ENCODE peak calls at places on chromosomes 5 and 9, in seven cellular contexts. L is adrenal gland; Y is cardiac fibroblast; O is GM06990; X is uterus; N is fibroblast of pulmonary artery; U is CD8-positive, alpha-beta T cell. V is an unnamed sample.

GRCh38 chr9:13410566-13411031 is 131.1 kb upstream of the MPDZ start:
- DNase-seq in L (no peak), Y (peak), O (no peak), X (no peak), N (peak), U (no peak), V (no peak)

GRCh38 chr5:151181818-151182217 is 24.2 kb upstream of the ANXA6 start:
- DNase-seq in L (no peak), Y (peak), O (no peak), X (no peak), N (no peak), U (peak), V (no peak)

GRCh38 chr9:135665795-135666189 is 2.7 kb downstream of the LCN9 start:
- DNase-seq in L (no peak), Y (no peak), O (no peak), X (no peak), N (no peak), U (no peak), V (no peak)

GRCh38 chr9:21398955-21399489 is 9.9 kb upstream of the IFNA8 start:
- DNase-seq in L (no peak), Y (no peak), O (no peak), X (no peak), N (no peak), U (no peak), V (no peak)

GRCh38 chr5:1216211-1216917 is 8.8 kb upstream of the SLC6A18 start:
- DNase-seq in L (no peak), Y (no peak), O (no peak), X (no peak), N (no peak), U (no peak), V (no peak)

GRCh38 chr5:66661149-66661548 is 65.0 kb downstream of the MAST4 start:
- DNase-seq in L (peak), Y (peak), O (no peak), X (peak), N (peak), U (no peak), V (no peak)

GRCh38 chr9:88593537-88594185 is 58.7 kb downstream of the NXNL2 start:
- DNase-seq in L (peak), Y (peak), O (no peak), X (peak), N (peak), U (peak), V (peak)

GRCh38 chr5:3265131-3265885 is 330.3 kb upstream of the IRX1 start:
- DNase-seq in L (no peak), Y (no peak), O (no peak), X (no peak), N (no peak), U (no peak), V (no peak)

GRCh38 chr5:115321309-115321708 is 24.9 kb upstream of the CCDC112 start:
- DNase-seq in L (no peak), Y (peak), O (no peak), X (no peak), N (no peak), U (no peak), V (no peak)

GRCh38 chr5:77828445-77828844 is 52.3 kb upstream of the TBCA start:
- DNase-seq in L (no peak), Y (peak), O (no peak), X (no peak), N (no peak), U (no peak), V (no peak)

GRCh38 chr9:122036988-122037387 is 56.1 kb downstream of the TTLL11 start:
- DNase-seq in L (no peak), Y (peak), O (no peak), X (no peak), N (peak), U (no peak), V (no peak)

GRCh38 chr5:159441441-159441840 is 111.2 kb upstream of the IL12B start:
- DNase-seq in L (peak), Y (peak), O (no peak), X (no peak), N (no peak), U (no peak), V (no peak)

GRCh38 chr9:89319015-89319905 is 960 bp downstream of the SECISBP2 start:
- DNase-seq in L (no peak), Y (no peak), O (no peak), X (no peak), N (no peak), U (no peak), V (no peak)

GRCh38 chr5:1048861-1049838 is 40.5 kb downstream of the NKD2 start:
- DNase-seq in L (no peak), Y (no peak), O (no peak), X (no peak), N (no peak), U (no peak), V (no peak)

GRCh38 chr9:130023147-130023787 is 19.7 kb downstream of the FNBP1 start:
- DNase-seq in L (no peak), Y (no peak), O (no peak), X (peak), N (no peak), U (peak), V (no peak)

GRCh38 chr5:149551227-149552037 is at the start of gene CSNK1A1:
- DNase-seq in L (peak), Y (peak), O (peak), X (peak), N (peak), U (peak), V (peak)

GRCh38 chr5:72878854-72879253 is 62.4 kb downstream of the TNPO1 start:
- DNase-seq in L (no peak), Y (no peak), O (no peak), X (no peak), N (no peak), U (no peak), V (no peak)

GRCh38 chr5:91727452-91727851 is 344.3 kb upstream of the ARRDC3 start:
- DNase-seq in L (no peak), Y (no peak), O (no peak), X (no peak), N (no peak), U (no peak), V (no peak)

GRCh38 chr9:88642333-88642732 is 107.4 kb downstream of the NXNL2 start:
- DNase-seq in L (no peak), Y (no peak), O (no peak), X (no peak), N (no peak), U (no peak), V (no peak)

GRCh38 chr5:1553642-1554409 is 30.1 kb upstream of the LPCAT1 start:
- DNase-seq in L (no peak), Y (no peak), O (no peak), X (no peak), N (no peak), U (peak), V (no peak)

GRCh38 chr9:33263131-33263935 is 1.2 kb downstream of the BAG1 start:
- DNase-seq in L (no peak), Y (peak), O (no peak), X (peak), N (peak), U (no peak), V (no peak)

GRCh38 chr9:72982161-72982799 is 29.4 kb upstream of the ALDH1A1 start:
- DNase-seq in L (no peak), Y (no peak), O (no peak), X (no peak), N (no peak), U (no peak), V (no peak)

DNA sequence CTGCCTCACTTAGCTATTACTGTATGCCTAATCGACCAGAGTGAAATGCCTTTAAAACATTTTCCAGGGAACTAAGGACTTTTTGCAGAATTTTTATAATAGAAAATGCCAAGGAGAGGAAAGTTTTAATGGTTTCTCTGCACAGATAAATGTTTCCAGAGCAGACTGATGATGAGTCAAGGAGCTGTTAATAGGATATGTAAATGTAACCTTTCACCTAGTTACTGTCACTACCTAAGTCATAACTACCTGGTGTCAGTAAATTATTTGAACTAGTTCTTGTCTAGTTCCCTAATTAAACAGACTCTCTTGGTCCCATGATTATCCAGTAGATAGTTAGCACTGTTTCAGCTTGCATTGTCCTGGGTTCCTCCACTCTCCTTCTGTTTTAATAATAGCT is 7.7 kb downstream of the PAM start:
- DNase-seq in L (no peak), Y (no peak), O (no peak), X (no peak), N (no peak), U (no peak), V (no peak)
- H3K4me3 ChIP-seq in L (no peak), Y (no peak), O (peak), X (no peak), N (no peak), U (no peak), V (peak)

DNA sequence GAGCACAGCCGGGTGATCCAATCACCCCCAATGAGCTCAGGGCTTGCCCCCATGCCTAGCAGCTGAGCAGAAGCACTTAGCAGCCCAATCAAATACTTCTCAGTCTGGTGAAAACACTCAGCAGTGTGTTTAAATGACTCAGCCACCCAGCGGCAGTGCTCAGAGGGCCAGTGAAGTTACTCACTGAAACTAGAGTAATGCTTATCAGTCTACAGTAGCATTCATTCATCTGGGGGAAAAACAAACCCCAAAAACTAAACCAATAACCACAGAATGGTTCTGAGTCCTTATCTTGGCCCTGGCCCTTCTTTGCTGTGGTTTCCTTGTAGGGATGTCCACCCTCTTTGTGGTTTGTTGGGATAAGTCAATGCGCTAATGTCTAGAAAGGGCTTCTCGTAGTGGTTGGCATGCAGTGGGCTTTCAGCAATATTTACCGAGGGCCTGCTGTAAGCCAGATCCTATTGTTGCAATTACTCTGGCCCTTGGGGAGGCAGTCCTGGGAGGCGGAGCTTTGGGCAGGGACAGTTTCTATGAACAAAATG is 43.2 kb downstream of the LHX2 start:
- DNase-seq in L (no peak), Y (peak), O (peak), X (no peak), N (peak), U (no peak), V (peak)
- TF ChIP-seq CTCF in L (no peak), Y (no peak), O (peak), X (no peak), N (peak), U (no peak), V (peak)

DNA sequence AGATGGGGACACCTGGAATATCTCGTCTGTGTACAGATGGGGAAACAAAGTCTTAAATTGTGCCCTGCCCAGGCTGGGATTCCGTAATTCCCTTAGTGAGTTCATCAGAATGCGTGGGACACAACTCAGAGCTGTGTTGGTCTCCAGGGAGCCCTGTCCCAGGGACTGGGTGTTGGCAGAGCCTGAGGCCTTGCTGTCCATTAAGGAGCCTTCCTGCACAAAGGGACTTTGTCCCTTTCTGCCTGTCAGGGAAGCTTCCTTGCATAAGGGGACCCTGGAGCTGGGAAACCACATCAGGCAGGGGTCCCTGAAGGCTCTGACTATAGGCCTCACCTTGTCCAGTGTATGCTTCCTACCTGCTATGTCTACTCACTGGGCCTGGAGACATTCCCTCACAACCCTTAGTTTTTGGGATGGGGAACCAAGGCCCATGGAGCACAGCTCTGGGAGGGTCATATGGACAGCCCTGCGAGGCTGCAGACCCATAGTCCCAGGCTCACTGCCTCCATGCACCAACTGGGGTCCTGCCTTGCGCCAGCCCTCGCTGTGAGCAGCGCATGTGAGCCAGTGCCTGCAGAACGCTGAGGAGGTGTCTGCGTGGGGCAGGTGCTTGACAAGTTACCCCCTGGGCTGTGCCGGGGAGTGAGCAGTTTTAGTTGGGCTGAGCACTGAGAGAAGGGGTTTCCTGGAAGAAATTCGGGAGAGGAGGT is 1.6 kb downstream of the CARD19 start:
- DNase-seq in L (peak), Y (no peak), O (no peak), X (no peak), N (no peak), U (no peak), V (no peak)
- H3K4me3 ChIP-seq in L (no peak), Y (peak), O (no peak), X (peak), N (peak), U (peak), V (peak)

GRCh38 chr9:14868772-14869583 is 41.2 kb downstream of the FREM1 start:
- DNase-seq in L (no peak), Y (no peak), O (no peak), X (no peak), N (no peak), U (no peak), V (no peak)
- TF ChIP-seq CTCF in L (no peak), Y (no peak), O (no peak), X (no peak), N (no peak), U (no peak), V (no peak)